ENCODE peak calls at places on chromosome 21, in five cellular contexts. P is OCI-LY7, Q is astrocyte, I is K562, M is hepatocyte. Z is an unnamed sample.

GRCh38 chr21:35189077-35189863 is 140.2 kb upstream of the RUNX1 start:
- DNase-seq in P (peak; percentile 91), I (no peak), M (peak; percentile 30), Q (peak; percentile 92), Z (no peak)

GRCh38 chr21:42769183-42769819 is 110.0 kb downstream of the WDR4 start:
- DNase-seq in Q (no peak), I (no peak), M (no peak), P (no peak), Z (no peak)

GRCh38 chr21:29943885-29944284 is 4.1 kb upstream of the GRIK1 start:
- DNase-seq in P (no peak), Q (no peak), I (no peak), M (no peak), Z (peak; percentile 28)

GRCh38 chr21:41653243-41653943 is 113.5 kb downstream of the RIPK4 start:
- DNase-seq in Q (no peak), M (no peak), I (no peak), P (no peak), Z (no peak)

GRCh38 chr21:36640260-36641244 is 58.4 kb upstream of the SIM2 start:
- DNase-seq in Q (peak; percentile 22), M (no peak), P (no peak), I (no peak), Z (peak; percentile 67)

GRCh38 chr21:14116080-14116481 is 94.7 kb downstream of the LIPI start:
- DNase-seq in M (no peak), P (no peak), Q (no peak), I (no peak), Z (no peak)

GRCh38 chr21:43819511-43820405 is 30.4 kb downstream of the RRP1 start:
- DNase-seq in M (no peak), P (no peak), I (no peak), Q (no peak), Z (no peak)

GRCh38 chr21:40634141-40634540 is 212.8 kb downstream of the DSCAM start:
- DNase-seq in P (no peak), M (no peak), I (no peak), Q (no peak), Z (no peak)

GRCh38 chr21:37413553-37414291 is 47.1 kb downstream of the DYRK1A start:
- DNase-seq in M (no peak), I (no peak), P (peak; percentile 31), Q (no peak), Z (no peak)

GRCh38 chr21:44331650-44332306 is 7.4 kb downstream of the CFAP410 start:
- DNase-seq in M (no peak), I (no peak), Q (no peak), P (no peak), Z (no peak)

GRCh38 chr21:42040411-42041180 is 30.4 kb upstream of the ZBTB21 start:
- DNase-seq in M (peak; percentile 64), I (no peak), P (no peak), Q (peak; percentile 100), Z (peak; percentile 36)

GRCh38 chr21:14918542-14918941 is 146.3 kb downstream of the NRIP1 start:
- DNase-seq in I (peak; percentile 11), Q (no peak), P (no peak), M (no peak), Z (peak; percentile 18)

DNA sequence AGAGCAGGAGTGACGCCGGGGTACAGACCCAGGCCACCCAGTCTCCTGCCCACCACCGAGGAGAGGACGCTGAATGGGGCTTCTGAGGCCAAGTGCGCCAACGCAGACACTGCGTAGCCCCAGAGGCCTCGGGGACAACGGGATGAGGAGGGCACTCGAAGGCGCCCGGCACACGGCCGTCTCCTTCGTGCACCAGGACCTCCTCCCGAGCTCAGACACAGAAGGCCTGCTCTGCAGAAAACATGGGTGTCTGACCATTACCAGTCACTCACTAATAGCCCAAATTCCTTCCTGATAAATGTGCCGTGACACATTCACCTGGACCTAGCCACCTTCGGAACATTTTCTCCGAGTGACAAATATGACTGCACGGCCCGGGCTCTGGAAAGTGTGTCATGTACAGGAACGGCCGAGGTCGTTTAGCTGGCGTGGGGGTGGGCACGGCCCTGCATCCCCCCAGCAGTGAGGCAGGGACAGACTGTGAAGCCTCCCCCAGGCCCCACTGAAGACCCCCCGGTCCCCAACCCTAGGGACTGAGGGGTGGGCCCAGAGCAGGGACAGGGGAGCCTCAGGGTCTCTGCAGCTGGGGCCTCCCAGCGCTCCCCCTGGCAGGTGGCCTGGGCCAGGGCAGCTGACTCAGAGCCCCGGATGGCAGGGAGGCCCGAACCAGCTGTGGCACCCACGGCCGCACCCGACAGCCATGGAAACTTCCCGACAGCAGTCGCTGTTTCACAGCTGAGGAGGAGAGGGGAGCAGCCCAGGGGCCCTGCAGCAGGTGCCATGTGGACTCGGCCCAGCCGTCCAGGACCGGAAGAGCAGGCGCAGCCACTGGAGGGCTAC is 16.7 kb upstream of the COL6A2 start:
- DNase-seq in M (peak; percentile 6), Q (no peak), I (no peak), P (no peak), Z (no peak)
- H3K4me2 ChIP-seq in M (no peak overlapping the region), Q (no peak overlapping the region), I (no peak overlapping the region), P (no peak overlapping the region), Z (no peak overlapping the region)

GRCh38 chr21:46517361-46517760 is 58.7 kb downstream of the DIP2A start:
- DNase-seq in M (no peak), I (no peak), P (no peak), Q (no peak), Z (no peak)
- H3K4me3 ChIP-seq in M (no peak overlapping the region), I (no peak overlapping the region), P (no peak overlapping the region), Q (no peak overlapping the region), Z (no peak overlapping the region)

GRCh38 chr21:38460171-38460742 is 38.0 kb downstream of the ERG start:
- DNase-seq in Q (peak; percentile 86), P (no peak), M (no peak), I (no peak), Z (no peak)
- H3K4me2 ChIP-seq in Q (peak overlapping the region; percentile 55), P (no peak overlapping the region), M (no peak overlapping the region), I (no peak overlapping the region), Z (no peak overlapping the region)

GRCh38 chr21:39515684-39516083 is 63.9 kb downstream of the SH3BGR start:
- DNase-seq in M (no peak), Q (no peak), P (no peak), I (no peak), Z (no peak)

GRCh38 chr21:39510240-39510639 is 58.5 kb downstream of the SH3BGR start:
- DNase-seq in Q (no peak), I (no peak), P (no peak), M (no peak), Z (no peak)

GRCh38 chr21:39511102-39511501 is 59.3 kb downstream of the SH3BGR start:
- DNase-seq in P (no peak), Q (no peak), I (no peak), M (no peak), Z (no peak)
- H3K4me3 ChIP-seq in P (no peak overlapping the region), Q (no peak overlapping the region), I (no peak overlapping the region), M (no peak overlapping the region), Z (no peak overlapping the region)